ENCODE peak calls at places on chromosomes 13 and 19, in eight cellular contexts. B, P, A, S, R, U, N and D are unnamed samples. For H3K27me3, the result is how much of the 10 kb centered on the place peaks cover.

GRCh38 chr13:78977311-78977710 is 318.4 kb upstream of the OBI1 start:
- DNase-seq in A (no peak), B (no peak), U (no peak), S (no peak), P (peak), R (no peak), N (no peak), D (no peak)

GRCh38 chr13:64371045-64371444 is 2859.1 kb downstream of the PCDH9 start:
- DNase-seq in P (peak), B (no peak), N (no peak), R (no peak), A (no peak), U (no peak), S (no peak), D (no peak)

GRCh38 chr13:25881946-25882574 is 169.8 kb downstream of the SHISA2 start:
- DNase-seq in A (no peak), N (no peak), U (no peak), B (no peak), S (no peak), P (no peak), R (no peak), D (no peak)

GRCh38 chr13:114088234-114088633 is 44.2 kb downstream of the RASA3 start:
- DNase-seq in B (no peak), N (no peak), P (no peak), S (no peak), U (no peak), R (no peak), A (no peak), D (no peak)

GRCh38 chr13:113646376-113646775 is 11.6 kb downstream of the ATP4B start:
- DNase-seq in S (no peak), N (no peak), P (no peak), A (no peak), U (peak), B (no peak), R (peak), D (no peak)

GRCh38 chr19:34220472-34221063 is 33.8 kb upstream of the GARRE1 start:
- DNase-seq in P (peak), R (peak), S (peak), A (peak), B (no peak), N (peak), U (peak), D (peak)

GRCh38 chr19:33713194-33713593 is 83.5 kb upstream of the KCTD15 start:
- DNase-seq in R (peak), N (no peak), P (no peak), A (no peak), S (no peak), B (no peak), U (no peak), D (no peak)

GRCh38 chr13:111153977-111154332 is 38.8 kb downstream of the ARHGEF7 start:
- DNase-seq in R (peak), P (peak), A (no peak), B (peak), S (no peak), N (no peak), U (no peak), D (no peak)

GRCh38 chr19:47417107-47417745 is 2.1 kb downstream of the MEIS3 start:
- DNase-seq in N (no peak), R (no peak), P (no peak), B (no peak), A (no peak), S (no peak), U (no peak), D (no peak)

GRCh38 chr19:47419789-47420188 is 462 bp upstream of the MEIS3 start:
- DNase-seq in B (no peak), A (no peak), S (no peak), U (no peak), R (no peak), N (no peak), P (no peak), D (no peak)

GRCh38 chr19:47417746-47418594 is 1.4 kb downstream of the MEIS3 start:
- DNase-seq in U (no peak), R (no peak), N (no peak), P (peak), B (no peak), A (no peak), S (no peak), D (no peak)

GRCh38 chr19:47418595-47419036 is 711 bp downstream of the MEIS3 start:
- DNase-seq in N (no peak), P (no peak), A (no peak), U (no peak), S (no peak), R (no peak), B (no peak), D (no peak)

GRCh38 chr19:47419037-47419783 is at the start of gene MEIS3:
- DNase-seq in A (no peak), R (no peak), S (no peak), B (no peak), N (no peak), P (no peak), U (no peak), D (no peak)
- H3K27me3 ChIP-seq in A (half or more), R (half or more), S (under half), B (half or more), N (under half), P (half or more), U (half or more), D (half or more)

GRCh38 chr13:31115616-31116015 is 46.1 kb downstream of the HSPH1 start:
- DNase-seq in B (no peak), A (no peak), P (peak), R (no peak), N (no peak), S (no peak), U (no peak), D (no peak)

GRCh38 chr13:31110617-31111016 is 51.1 kb downstream of the HSPH1 start:
- DNase-seq in B (no peak), A (no peak), P (no peak), S (no peak), U (no peak), R (no peak), N (no peak), D (no peak)

GRCh38 chr13:31116224-31116623 is 45.5 kb downstream of the HSPH1 start:
- DNase-seq in A (no peak), S (no peak), P (peak), U (no peak), R (no peak), N (no peak), B (no peak), D (peak)

GRCh38 chr13:31111136-31111535 is 50.6 kb downstream of the HSPH1 start:
- DNase-seq in U (no peak), P (no peak), A (no peak), R (no peak), S (peak), B (no peak), N (no peak), D (no peak)

GRCh38 chr13:31114641-31115040 is 47.1 kb downstream of the HSPH1 start:
- DNase-seq in P (no peak), S (no peak), U (no peak), R (no peak), A (no peak), N (no peak), B (no peak), D (no peak)
- H3K27me3 ChIP-seq in P (under half), S (half or more), U (under half), R (under half), A (under half), N (under half), B (under half), D (under half)

GRCh38 chr19:16315825-16316505 is 8.7 kb upstream of the KLF2 start:
- DNase-seq in U (peak), A (peak), B (peak), P (peak), N (no peak), S (peak), R (peak), D (no peak)
- H3K27me3 ChIP-seq in U (under half), A (under half), B (under half), P (under half), N (under half), S (under half), R (under half), D (under half)

DNA sequence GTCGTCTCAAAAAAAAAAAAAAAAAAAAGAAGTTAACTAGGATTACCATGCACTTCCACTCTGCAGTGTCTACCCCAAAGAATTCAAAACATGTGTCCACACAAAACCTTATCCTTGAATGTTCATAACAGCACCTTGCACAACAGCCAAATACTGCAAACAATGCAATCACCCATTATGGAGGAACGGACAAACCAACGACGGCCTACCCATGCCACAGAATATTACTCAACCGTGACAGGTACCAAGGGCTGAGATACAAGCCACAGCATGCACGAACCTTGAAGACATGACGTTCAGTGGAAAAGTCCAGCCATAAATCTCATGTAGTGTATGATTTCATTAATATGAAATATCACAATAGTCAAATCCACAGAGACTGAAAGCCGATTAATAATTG is 3.0 kb upstream of the SHISA7 start:
- DNase-seq in U (no peak), S (no peak), A (no peak), B (no peak), P (peak), N (no peak), R (no peak), D (peak)
- H3K27me3 ChIP-seq in U (under half), S (half or more), A (under half), B (half or more), P (under half), N (under half), R (half or more), D (half or more)

DNA sequence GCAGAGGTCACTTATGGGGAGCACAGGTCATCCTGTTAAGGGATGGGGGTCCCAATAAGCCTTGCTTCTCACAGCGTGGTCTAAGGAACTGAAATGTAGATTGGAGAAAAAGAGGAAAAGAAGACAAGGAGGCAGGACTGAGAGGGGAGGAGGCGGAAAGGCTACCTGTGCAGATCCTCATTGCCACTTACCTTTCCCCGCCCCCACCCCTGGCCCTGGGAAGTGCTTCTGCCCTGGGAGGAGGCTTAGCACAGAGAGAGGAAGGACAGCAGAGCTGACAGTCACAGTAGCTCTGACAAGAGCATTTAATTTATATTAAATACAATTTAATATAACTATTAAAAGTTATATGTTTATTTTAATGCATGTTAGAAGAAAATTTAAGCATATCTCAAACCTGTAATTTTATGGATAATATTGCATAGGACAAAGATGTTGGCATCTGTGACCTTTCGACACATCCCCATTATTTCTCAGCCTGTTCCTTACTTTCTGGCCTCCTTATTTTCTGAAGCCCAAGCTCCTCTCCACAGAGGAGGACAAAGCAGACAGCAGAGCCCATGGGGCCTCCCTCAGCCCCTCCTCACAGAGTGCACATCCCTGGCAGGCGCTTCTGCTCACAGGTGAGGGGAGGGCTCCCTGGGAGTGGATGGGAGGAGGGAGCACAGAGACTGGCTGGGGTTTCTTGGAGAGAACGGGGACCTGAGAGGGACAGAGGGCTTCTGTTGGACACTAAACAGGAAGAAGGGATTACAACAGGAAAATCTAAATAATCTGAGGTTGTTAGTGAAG is 23.4 kb downstream of the CEACAM21 start:
- DNase-seq in U (peak), P (no peak), S (no peak), B (no peak), R (no peak), A (no peak), N (no peak), D (no peak)
- H3K27me3 ChIP-seq in U (under half), P (under half), S (under half), B (half or more), R (under half), A (under half), N (under half), D (under half)

GRCh38 chr19:17376935-17377600 is at the start of gene PLVAP:
- DNase-seq in P (no peak), B (peak), R (no peak), A (peak), S (no peak), U (peak), N (no peak), D (no peak)

GRCh38 chr19:17379221-17379631 is 2.1 kb upstream of the PLVAP start:
- DNase-seq in N (no peak), R (no peak), P (no peak), U (no peak), A (no peak), S (no peak), B (no peak), D (no peak)

GRCh38 chr19:17385878-17386611 is 8.0 kb downstream of the CCDC194 start:
- DNase-seq in R (peak), A (peak), N (peak), B (peak), U (peak), P (peak), S (no peak), D (no peak)

GRCh38 chr19:17380426-17381138 is 3.4 kb upstream of the PLVAP start:
- DNase-seq in R (no peak), N (no peak), U (no peak), A (no peak), B (no peak), S (no peak), P (no peak), D (no peak)
- H3K27me3 ChIP-seq in R (under half), N (under half), U (under half), A (under half), B (under half), S (under half), P (under half), D (under half)

DNA sequence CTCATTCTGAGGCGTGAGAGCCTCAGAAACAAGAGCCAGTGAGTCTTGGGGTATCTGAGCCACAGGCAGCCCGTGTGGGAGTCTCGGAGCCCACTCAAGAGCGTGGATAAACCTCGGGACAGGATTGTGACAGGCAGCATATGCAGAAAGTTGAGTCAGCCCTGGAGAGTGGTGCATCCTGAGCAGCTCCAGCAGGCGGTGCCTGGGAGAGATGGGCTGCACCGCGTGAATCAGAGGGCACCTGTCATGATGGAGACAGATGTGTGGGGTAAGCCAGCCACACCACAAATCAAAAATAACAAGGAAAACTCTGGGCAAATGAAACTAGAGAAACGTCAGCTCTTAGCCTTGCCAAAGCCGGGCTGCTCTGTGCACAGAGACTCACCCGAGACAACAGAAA is 30.0 kb upstream of the POP4 start:
- DNase-seq in S (no peak), B (no peak), N (no peak), R (no peak), P (no peak), U (no peak), A (no peak), D (no peak)
- H3K27me3 ChIP-seq in S (under half), B (half or more), N (under half), R (half or more), P (under half), U (half or more), A (under half), D (under half)